ENCODE peak calls at places on chromosomes 4 and X, in seven cellular contexts. One of them, this sample, is unnamed.

GRCh38 chr4:3489451-3489962 is 26.4 kb downstream of the DOK7 start:
- DNase-seq in LNCaP clone FGC: no peak
- DNase-seq in astrocyte: no peak
- DNase-seq in RWPE2: no peak
- DNase-seq in astrocyte of the spinal cord: no peak
- DNase-seq in psoas muscle: no peak
- DNase-seq in transverse colon: no peak
- DNase-seq in this sample: no peak

GRCh38 chr4:10240691-10241090 is 124.1 kb upstream of the WDR1 start:
- DNase-seq in LNCaP clone FGC: no peak
- DNase-seq in astrocyte of the spinal cord: no peak
- DNase-seq in psoas muscle: no peak
- DNase-seq in RWPE2: no peak
- DNase-seq in astrocyte: no peak
- DNase-seq in transverse colon: no peak
- DNase-seq in this sample: no peak

GRCh38 chr4:81214518-81215218 is 354 bp downstream of the PRKG2 start:
- DNase-seq in psoas muscle: no peak
- DNase-seq in LNCaP clone FGC: no peak
- DNase-seq in RWPE2: no peak
- DNase-seq in astrocyte: peak; percentile 6
- DNase-seq in astrocyte of the spinal cord: peak; percentile 31
- DNase-seq in transverse colon: peak; percentile 19
- DNase-seq in this sample: peak; percentile 61

GRCh38 chrX:154441564-154441963 is 2.4 kb upstream of the FAM50A start:
- DNase-seq in LNCaP clone FGC: no peak
- DNase-seq in transverse colon: no peak
- DNase-seq in psoas muscle: no peak
- DNase-seq in astrocyte: no peak
- DNase-seq in astrocyte of the spinal cord: no peak
- DNase-seq in RWPE2: no peak
- DNase-seq in this sample: no peak

GRCh38 chr4:41156574-41156973 is 57.8 kb downstream of the APBB2 start:
- DNase-seq in LNCaP clone FGC: no peak
- DNase-seq in RWPE2: no peak
- DNase-seq in astrocyte of the spinal cord: peak; percentile 65
- DNase-seq in astrocyte: peak; percentile 75
- DNase-seq in psoas muscle: no peak
- DNase-seq in transverse colon: no peak
- DNase-seq in this sample: peak; percentile 74

GRCh38 chr4:6573986-6574746 is 823 bp upstream of the MAN2B2 start:
- DNase-seq in transverse colon: no peak
- DNase-seq in RWPE2: no peak
- DNase-seq in psoas muscle: no peak
- DNase-seq in LNCaP clone FGC: no peak
- DNase-seq in astrocyte: no peak
- DNase-seq in astrocyte of the spinal cord: no peak
- DNase-seq in this sample: no peak

GRCh38 chr4:67438975-67439374 is 106.3 kb downstream of the CENPC start:
- DNase-seq in transverse colon: no peak
- DNase-seq in RWPE2: no peak
- DNase-seq in astrocyte of the spinal cord: no peak
- DNase-seq in psoas muscle: no peak
- DNase-seq in astrocyte: no peak
- DNase-seq in LNCaP clone FGC: no peak
- DNase-seq in this sample: no peak

GRCh38 chr4:93791570-93792195 is 36.9 kb upstream of the ATOH1 start:
- DNase-seq in psoas muscle: no peak
- DNase-seq in astrocyte: peak; percentile 7
- DNase-seq in LNCaP clone FGC: peak; percentile 35
- DNase-seq in astrocyte of the spinal cord: peak; percentile 59
- DNase-seq in RWPE2: no peak
- DNase-seq in transverse colon: peak; percentile 64
- DNase-seq in this sample: peak; percentile 71

GRCh38 chr4:8213121-8213520 is 14.0 kb downstream of the SH3TC1 start:
- DNase-seq in transverse colon: no peak
- DNase-seq in LNCaP clone FGC: no peak
- DNase-seq in astrocyte: no peak
- DNase-seq in astrocyte of the spinal cord: no peak
- DNase-seq in psoas muscle: no peak
- DNase-seq in RWPE2: no peak
- DNase-seq in this sample: no peak

GRCh38 chr4:182264139-182264752 is 21.0 kb downstream of the TENM3 start:
- DNase-seq in RWPE2: no peak
- DNase-seq in astrocyte of the spinal cord: no peak
- DNase-seq in LNCaP clone FGC: no peak
- DNase-seq in transverse colon: no peak
- DNase-seq in astrocyte: no peak
- DNase-seq in psoas muscle: no peak
- DNase-seq in this sample: no peak

GRCh38 chr4:7341486-7342222 is 93.1 kb downstream of the PSAPL1 start:
- DNase-seq in LNCaP clone FGC: no peak
- DNase-seq in astrocyte of the spinal cord: peak; percentile 75
- DNase-seq in transverse colon: no peak
- DNase-seq in psoas muscle: peak; percentile 4
- DNase-seq in RWPE2: no peak
- DNase-seq in astrocyte: peak; percentile 95
- DNase-seq in this sample: no peak

GRCh38 chr4:9866931-9867330 is 85.5 kb downstream of the DRD5 start:
- DNase-seq in LNCaP clone FGC: no peak
- DNase-seq in RWPE2: no peak
- DNase-seq in astrocyte: no peak
- DNase-seq in transverse colon: no peak
- DNase-seq in psoas muscle: no peak
- DNase-seq in astrocyte of the spinal cord: no peak
- DNase-seq in this sample: no peak

GRCh38 chr4:25769251-25769650 is 93.5 kb downstream of the SEL1L3 start:
- DNase-seq in LNCaP clone FGC: no peak
- DNase-seq in astrocyte of the spinal cord: no peak
- DNase-seq in astrocyte: peak; percentile 26
- DNase-seq in transverse colon: no peak
- DNase-seq in psoas muscle: no peak
- DNase-seq in RWPE2: no peak
- DNase-seq in this sample: peak; percentile 34

GRCh38 chrX:150513564-150513963 is 54.9 kb upstream of the MTM1 start:
- DNase-seq in astrocyte of the spinal cord: no peak
- DNase-seq in RWPE2: no peak
- DNase-seq in astrocyte: no peak
- DNase-seq in transverse colon: no peak
- DNase-seq in LNCaP clone FGC: no peak
- DNase-seq in psoas muscle: no peak
- DNase-seq in this sample: no peak

GRCh38 chr4:168631241-168632151 is 134.6 kb downstream of the PALLD start:
- DNase-seq in transverse colon: peak; percentile 60
- DNase-seq in astrocyte: peak; percentile 77
- DNase-seq in astrocyte of the spinal cord: peak; percentile 90
- DNase-seq in LNCaP clone FGC: no peak
- DNase-seq in RWPE2: peak; percentile 63
- DNase-seq in psoas muscle: peak; percentile 82
- DNase-seq in this sample: peak; percentile 75

GRCh38 chrX:39633293-39633692 is 464.5 kb downstream of the BCOR start:
- DNase-seq in RWPE2: no peak
- DNase-seq in astrocyte: peak; percentile 66
- DNase-seq in transverse colon: no peak
- DNase-seq in psoas muscle: no peak
- DNase-seq in astrocyte of the spinal cord: peak; percentile 28
- DNase-seq in LNCaP clone FGC: no peak
- DNase-seq in this sample: peak; percentile 21

GRCh38 chr4:110865611-110866254 is 242.9 kb upstream of the PITX2 start:
- DNase-seq in psoas muscle: no peak
- DNase-seq in transverse colon: no peak
- DNase-seq in astrocyte: peak; percentile 90
- DNase-seq in LNCaP clone FGC: no peak
- DNase-seq in RWPE2: no peak
- DNase-seq in astrocyte of the spinal cord: peak; percentile 75
- DNase-seq in this sample: peak; percentile 35

GRCh38 chrX:82451725-82452124 is 1056.4 kb upstream of the POU3F4 start:
- DNase-seq in RWPE2: no peak
- DNase-seq in psoas muscle: no peak
- DNase-seq in astrocyte of the spinal cord: no peak
- DNase-seq in astrocyte: no peak
- DNase-seq in LNCaP clone FGC: no peak
- DNase-seq in transverse colon: no peak
- DNase-seq in this sample: no peak

GRCh38 chrX:17405225-17405969 is 30.4 kb downstream of the NHS start:
- DNase-seq in psoas muscle: no peak
- DNase-seq in transverse colon: no peak
- DNase-seq in astrocyte of the spinal cord: no peak
- DNase-seq in RWPE2: peak; percentile 71
- DNase-seq in LNCaP clone FGC: no peak
- DNase-seq in astrocyte: peak; percentile 82
- DNase-seq in this sample: no peak

GRCh38 chr4:76765473-76766183 is 132.3 kb downstream of the SOWAHB start:
- DNase-seq in astrocyte: no peak
- DNase-seq in RWPE2: no peak
- DNase-seq in LNCaP clone FGC: no peak
- DNase-seq in astrocyte of the spinal cord: no peak
- DNase-seq in transverse colon: no peak
- DNase-seq in psoas muscle: no peak
- DNase-seq in this sample: no peak

GRCh38 chr4:163679189-163679588 is 184.7 kb downstream of the TMA16 start:
- DNase-seq in astrocyte: peak; percentile 4
- DNase-seq in transverse colon: no peak
- DNase-seq in psoas muscle: no peak
- DNase-seq in astrocyte of the spinal cord: no peak
- DNase-seq in RWPE2: no peak
- DNase-seq in LNCaP clone FGC: peak; percentile 7
- DNase-seq in this sample: peak; percentile 59

GRCh38 chr4:122997463-122998101 is 75.2 kb upstream of the NUDT6 start:
- DNase-seq in astrocyte: peak; percentile 7
- DNase-seq in RWPE2: no peak
- DNase-seq in LNCaP clone FGC: no peak
- DNase-seq in transverse colon: no peak
- DNase-seq in astrocyte of the spinal cord: no peak
- DNase-seq in psoas muscle: no peak
- DNase-seq in this sample: peak; percentile 7

GRCh38 chrX:115018040-115018647 is 728 bp upstream of the IL13RA2 start:
- DNase-seq in LNCaP clone FGC: no peak
- DNase-seq in RWPE2: no peak
- DNase-seq in astrocyte of the spinal cord: no peak
- DNase-seq in psoas muscle: no peak
- DNase-seq in astrocyte: no peak
- DNase-seq in transverse colon: no peak
- DNase-seq in this sample: peak; percentile 34

GRCh38 chr4:141435446-141436225 is 200.7 kb upstream of the IL15 start:
- DNase-seq in transverse colon: no peak
- DNase-seq in astrocyte of the spinal cord: no peak
- DNase-seq in astrocyte: peak; percentile 11
- DNase-seq in psoas muscle: no peak
- DNase-seq in RWPE2: no peak
- DNase-seq in LNCaP clone FGC: no peak
- DNase-seq in this sample: peak; percentile 23

GRCh38 chr4:124997907-124998306 is 285.4 kb upstream of the ANKRD50 start:
- DNase-seq in psoas muscle: no peak
- DNase-seq in transverse colon: no peak
- DNase-seq in LNCaP clone FGC: no peak
- DNase-seq in astrocyte of the spinal cord: no peak
- DNase-seq in astrocyte: no peak
- DNase-seq in RWPE2: no peak
- DNase-seq in this sample: no peak

GRCh38 chr4:124993838-124994237 is 281.3 kb upstream of the ANKRD50 start:
- DNase-seq in astrocyte of the spinal cord: no peak
- DNase-seq in RWPE2: no peak
- DNase-seq in transverse colon: no peak
- DNase-seq in LNCaP clone FGC: no peak
- DNase-seq in psoas muscle: no peak
- DNase-seq in astrocyte: no peak
- DNase-seq in this sample: no peak

GRCh38 chr4:124997124-124997523 is 284.6 kb upstream of the ANKRD50 start:
- DNase-seq in psoas muscle: no peak
- DNase-seq in RWPE2: no peak
- DNase-seq in astrocyte of the spinal cord: no peak
- DNase-seq in astrocyte: no peak
- DNase-seq in LNCaP clone FGC: peak; percentile 47
- DNase-seq in transverse colon: no peak
- DNase-seq in this sample: no peak
- TF ChIP-seq CTCF in psoas muscle: no peak
- TF ChIP-seq CTCF in RWPE2: no peak
- TF ChIP-seq CTCF in astrocyte of the spinal cord: no peak
- TF ChIP-seq CTCF in astrocyte: no peak
- TF ChIP-seq CTCF in LNCaP clone FGC: no peak
- TF ChIP-seq CTCF in transverse colon: no peak
- TF ChIP-seq CTCF in this sample: no peak

GRCh38 chrX:129984196-129984962 is 1.9 kb downstream of the BCORL1 start:
- DNase-seq in RWPE2: no peak
- DNase-seq in astrocyte of the spinal cord: no peak
- DNase-seq in astrocyte: no peak
- DNase-seq in LNCaP clone FGC: no peak
- DNase-seq in psoas muscle: peak; percentile 66
- DNase-seq in transverse colon: peak; percentile 28
- DNase-seq in this sample: no peak
- TF ChIP-seq CTCF in RWPE2: no peak
- TF ChIP-seq CTCF in astrocyte of the spinal cord: no peak
- TF ChIP-seq CTCF in astrocyte: no peak
- TF ChIP-seq CTCF in LNCaP clone FGC: no peak
- TF ChIP-seq CTCF in psoas muscle: no peak
- TF ChIP-seq CTCF in transverse colon: no peak
- TF ChIP-seq CTCF in this sample: no peak

GRCh38 chr4:1092026-1092982 is 21.1 kb downstream of the RNF212 start:
- DNase-seq in psoas muscle: no peak
- DNase-seq in LNCaP clone FGC: no peak
- DNase-seq in transverse colon: no peak
- DNase-seq in astrocyte: no peak
- DNase-seq in astrocyte of the spinal cord: no peak
- DNase-seq in RWPE2: no peak
- DNase-seq in this sample: no peak
- TF ChIP-seq CTCF in psoas muscle: no peak
- TF ChIP-seq CTCF in LNCaP clone FGC: no peak
- TF ChIP-seq CTCF in transverse colon: no peak
- TF ChIP-seq CTCF in astrocyte: no peak
- TF ChIP-seq CTCF in astrocyte of the spinal cord: peak; percentile 16
- TF ChIP-seq CTCF in RWPE2: no peak
- TF ChIP-seq CTCF in this sample: peak; percentile 5

DNA sequence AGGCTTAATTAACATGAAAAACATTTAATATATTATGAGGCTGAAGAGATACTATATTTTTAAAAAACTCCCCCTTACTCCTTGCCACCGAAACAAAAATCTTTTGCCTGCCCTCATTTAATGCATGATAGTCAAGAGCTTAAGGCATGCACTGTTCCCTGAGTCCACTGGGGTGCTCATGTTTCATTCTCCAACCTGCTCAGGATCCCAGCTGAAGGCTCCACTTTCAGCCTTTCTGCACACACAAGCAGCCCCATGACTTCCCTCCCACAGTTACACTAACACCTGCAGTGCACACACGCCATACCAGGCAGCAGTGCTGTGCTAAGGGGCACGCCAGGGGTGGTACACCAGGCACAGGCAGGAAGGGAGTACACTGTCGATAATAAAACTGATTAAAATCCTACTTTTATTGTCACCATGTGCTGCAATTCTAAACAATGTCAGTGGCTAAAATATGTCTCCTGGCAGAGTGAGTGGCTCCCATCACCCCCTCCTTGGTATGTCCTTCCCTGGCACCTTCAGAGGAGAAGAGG is 385.2 kb downstream of the BMPR1B start:
- DNase-seq in psoas muscle: no peak
- DNase-seq in transverse colon: no peak
- DNase-seq in astrocyte of the spinal cord: no peak
- DNase-seq in RWPE2: no peak
- DNase-seq in LNCaP clone FGC: no peak
- DNase-seq in astrocyte: no peak
- DNase-seq in this sample: peak; percentile 39
- TF ChIP-seq CTCF in psoas muscle: no peak
- TF ChIP-seq CTCF in transverse colon: no peak
- TF ChIP-seq CTCF in astrocyte of the spinal cord: peak; percentile 10
- TF ChIP-seq CTCF in RWPE2: no peak
- TF ChIP-seq CTCF in LNCaP clone FGC: no peak
- TF ChIP-seq CTCF in astrocyte: no peak
- TF ChIP-seq CTCF in this sample: peak; percentile 30

GRCh38 chrX:63050225-63050624 is 300.9 kb downstream of the SPIN4 start:
- DNase-seq in psoas muscle: no peak
- DNase-seq in astrocyte of the spinal cord: no peak
- DNase-seq in LNCaP clone FGC: no peak
- DNase-seq in astrocyte: no peak
- DNase-seq in RWPE2: no peak
- DNase-seq in transverse colon: no peak
- DNase-seq in this sample: peak; percentile 0
- TF ChIP-seq CTCF in psoas muscle: no peak
- TF ChIP-seq CTCF in astrocyte of the spinal cord: no peak
- TF ChIP-seq CTCF in LNCaP clone FGC: peak; percentile 52
- TF ChIP-seq CTCF in astrocyte: no peak
- TF ChIP-seq CTCF in RWPE2: no peak
- TF ChIP-seq CTCF in transverse colon: no peak
- TF ChIP-seq CTCF in this sample: no peak